ENCODE peak calls at places on chromosomes 16 and 17, in eight cellular contexts. I is GM23338, V is hepatocyte, U is HCT116, T is neural progenitor cell, R is GM23248, K is PC-3, E is SK-N-SH. H is an unnamed sample. For H3K27me3 and H3K4me1, the result is how much of the 10 kb centered on the place peaks cover.

GRCh38 chr16:19743816-19744159 is 25.7 kb downstream of the IQCK start:
- DNase-seq in U (no peak), I (no peak), E (no peak), T (no peak), K (no peak), V (no peak), R (no peak), H (no peak)

GRCh38 chr17:11561281-11561680 is 37.0 kb upstream of the DNAH9 start:
- DNase-seq in U (no peak), I (no peak), T (no peak), R (no peak), E (no peak), K (no peak), V (no peak), H (no peak)

GRCh38 chr16:12513791-12514175 is 289.9 kb downstream of the CPPED1 start:
- DNase-seq in K (no peak), U (no peak), R (no peak), T (no peak), E (no peak), V (no peak), I (no peak), H (no peak)

GRCh38 chr17:69574257-69575197 is 160.0 kb downstream of the MAP2K6 start:
- DNase-seq in R (peak), U (no peak), V (no peak), I (peak), K (peak), E (no peak), T (peak), H (no peak)

GRCh38 chr16:69859105-69859969 is 91.8 kb upstream of the CLEC18A start:
- DNase-seq in T (peak), K (peak), V (peak), R (no peak), E (peak), U (peak), I (peak), H (no peak)

GRCh38 chr16:77993111-77993571 is 29.2 kb upstream of the CLEC3A start:
- DNase-seq in U (no peak), I (peak), K (no peak), R (peak), E (no peak), T (peak), V (peak), H (no peak)

GRCh38 chr16:62135903-62136302 is 99.7 kb upstream of the CDH8 start:
- DNase-seq in I (no peak), U (no peak), K (no peak), T (no peak), R (no peak), E (no peak), V (no peak), H (no peak)

GRCh38 chr16:80806957-80807356 is 2.6 kb upstream of the CDYL2 start:
- DNase-seq in R (peak), T (no peak), V (no peak), K (peak), E (no peak), I (no peak), U (no peak), H (no peak)

GRCh38 chr17:83103200-83103937 is 24.0 kb downstream of the METRNL start:
- DNase-seq in I (peak), T (peak), U (peak), K (peak), V (peak), E (peak), R (peak), H (no peak)

GRCh38 chr16:72299684-72300243 is 127.8 kb upstream of the PMFBP1 start:
- DNase-seq in I (no peak), E (no peak), V (peak), K (no peak), U (no peak), T (no peak), R (no peak), H (no peak)

GRCh38 chr17:13067629-13068303 is 49.9 kb upstream of the ELAC2 start:
- DNase-seq in V (no peak), I (no peak), R (peak), K (no peak), U (no peak), E (no peak), T (no peak), H (no peak)

GRCh38 chr17:57004944-57005579 is 27.1 kb downstream of the SCPEP1 start:
- DNase-seq in R (no peak), T (peak), K (peak), U (no peak), I (peak), E (no peak), V (no peak), H (peak)

GRCh38 chr16:54194008-54194731 is 92.4 kb downstream of the IRX3 start:
- DNase-seq in U (no peak), K (no peak), T (peak), E (no peak), V (no peak), I (peak), R (peak), H (no peak)

GRCh38 chr17:43984521-43984920 is 19.9 kb upstream of the NAGS start:
- DNase-seq in V (no peak), U (no peak), K (no peak), T (peak), R (no peak), I (peak), E (peak), H (no peak)

GRCh38 chr16:69762843-69763556 is 868 bp downstream of the WWP2 start:
- DNase-seq in U (no peak), I (no peak), E (no peak), K (peak), V (peak), R (peak), T (peak), H (peak)

GRCh38 chr16:64730261-64730660 is 391.6 kb downstream of the CDH11 start:
- DNase-seq in K (peak), V (no peak), U (no peak), R (no peak), E (no peak), I (no peak), T (no peak), H (no peak)

GRCh38 chr17:32627233-32628008 is 140.6 kb downstream of the CDK5R1 start:
- DNase-seq in T (peak), I (peak), E (peak), U (no peak), K (peak), V (peak), R (peak), H (no peak)

GRCh38 chr16:28491970-28492474 is at the start of gene CLN3:
- DNase-seq in V (peak), I (peak), K (peak), R (peak), E (peak), U (peak), T (peak), H (peak)

DNA sequence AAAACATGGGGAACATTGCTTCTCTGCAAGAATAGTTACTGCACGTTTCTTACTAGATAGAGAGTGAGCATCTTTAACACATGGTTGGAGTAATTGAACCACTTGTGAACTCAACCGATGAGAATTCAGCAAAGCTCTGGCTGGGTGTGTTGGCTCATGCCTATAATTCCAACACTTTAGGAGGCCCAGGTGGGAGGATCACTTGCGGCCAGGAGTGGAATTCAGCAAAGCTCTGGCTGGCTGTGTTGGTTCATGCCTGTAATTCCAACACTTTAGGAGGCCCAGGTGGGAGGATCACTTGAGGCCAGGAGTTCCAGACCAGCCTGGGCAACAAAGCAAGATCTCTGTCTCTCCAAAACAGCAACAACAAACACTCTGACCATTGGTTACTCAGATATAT is 865.9 kb downstream of the KCNJ2 start:
- DNase-seq in V (no peak), U (no peak), K (no peak), I (no peak), E (no peak), T (peak), R (no peak), H (no peak)
- H3K27me3 ChIP-seq in V (under half), U (under half), K (under half), I (half or more), E (under half), T (half or more), R (under half), H (under half)

DNA sequence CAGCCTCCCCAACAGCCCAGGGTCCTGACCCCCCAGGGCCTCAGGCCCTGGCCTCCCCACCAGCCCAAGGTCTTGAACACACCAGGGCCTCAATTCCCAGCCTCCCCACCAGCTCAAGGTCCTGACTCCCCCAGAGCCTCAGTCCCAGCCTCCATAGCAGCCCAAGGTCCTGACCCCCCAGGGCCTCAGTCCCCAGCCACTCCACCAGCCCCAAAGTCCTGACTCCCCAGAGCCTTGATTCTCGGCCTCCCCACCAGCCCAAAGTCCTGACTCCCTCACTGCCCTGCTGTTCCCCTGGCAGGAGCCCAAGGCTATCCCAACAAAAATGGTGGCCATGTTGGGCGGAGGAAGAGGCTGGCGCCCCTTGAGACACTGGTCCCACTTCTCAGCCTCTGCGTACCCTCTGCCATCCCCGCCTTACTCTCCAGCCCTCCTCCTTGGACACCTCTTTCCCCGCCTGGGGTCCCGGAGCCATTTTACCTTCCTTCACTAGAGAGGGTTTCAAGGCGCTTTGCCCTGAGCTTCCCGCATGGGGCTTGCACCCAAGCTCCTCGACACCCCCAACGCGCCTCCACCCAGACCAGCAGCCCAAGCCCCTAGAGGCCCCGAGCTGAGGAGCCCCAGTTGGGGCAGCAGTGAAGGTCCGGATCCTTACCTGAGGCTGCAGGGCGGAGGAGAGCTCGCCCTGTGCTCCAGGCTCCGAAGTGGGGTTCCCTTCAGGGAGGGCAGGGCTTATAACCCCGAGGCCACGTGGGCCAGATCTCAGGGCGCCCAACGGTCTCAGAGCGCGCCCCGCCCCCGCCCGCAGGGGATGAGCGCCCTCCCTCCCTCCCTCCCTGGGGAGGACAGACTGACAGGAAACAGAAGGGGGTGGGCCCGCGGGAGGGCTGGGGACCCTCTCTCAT is 3.5 kb upstream of the TSPOAP1 start:
- DNase-seq in V (no peak), E (peak), R (no peak), I (no peak), T (no peak), U (no peak), K (no peak), H (peak)
- TF ChIP-seq EZH2phosphoT487 in V (no peak), E (no peak), R (no peak), I (no peak), T (no peak), U (no peak), K (no peak), H (no peak)

GRCh38 chr17:36922175-36922574 is 15.1 kb upstream of the LHX1 start:
- DNase-seq in K (no peak), I (no peak), R (no peak), E (no peak), V (no peak), T (no peak), U (no peak), H (no peak)
- H3K4me1 ChIP-seq in K (under half), I (under half), R (under half), E (under half), V (under half), T (under half), U (half or more), H (under half)

DNA sequence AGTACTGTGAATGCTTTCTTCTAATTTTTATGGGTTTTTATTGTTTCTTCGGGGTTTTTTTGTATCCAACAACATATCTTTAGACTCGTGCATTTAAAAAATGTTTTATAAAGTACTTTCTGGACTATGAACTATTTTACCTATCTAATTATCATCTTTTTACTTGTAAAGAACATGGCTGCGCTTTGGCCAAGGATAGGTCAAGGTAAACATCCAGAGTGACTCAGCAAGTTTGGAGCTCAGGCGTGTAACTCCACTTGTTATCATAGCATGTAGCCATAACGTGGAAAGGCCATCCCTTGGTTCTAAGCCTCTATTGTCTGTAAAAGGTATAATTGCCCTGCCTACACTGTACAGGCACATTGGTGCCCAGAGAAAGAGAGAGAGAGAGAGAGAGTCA is 818.0 kb upstream of the GOT2 start:
- DNase-seq in V (no peak), K (no peak), E (no peak), T (no peak), R (no peak), U (no peak), I (peak), H (no peak)
- H3K27me3 ChIP-seq in V (under half), K (under half), E (under half), T (under half), R (under half), U (under half), I (under half), H (under half)

DNA sequence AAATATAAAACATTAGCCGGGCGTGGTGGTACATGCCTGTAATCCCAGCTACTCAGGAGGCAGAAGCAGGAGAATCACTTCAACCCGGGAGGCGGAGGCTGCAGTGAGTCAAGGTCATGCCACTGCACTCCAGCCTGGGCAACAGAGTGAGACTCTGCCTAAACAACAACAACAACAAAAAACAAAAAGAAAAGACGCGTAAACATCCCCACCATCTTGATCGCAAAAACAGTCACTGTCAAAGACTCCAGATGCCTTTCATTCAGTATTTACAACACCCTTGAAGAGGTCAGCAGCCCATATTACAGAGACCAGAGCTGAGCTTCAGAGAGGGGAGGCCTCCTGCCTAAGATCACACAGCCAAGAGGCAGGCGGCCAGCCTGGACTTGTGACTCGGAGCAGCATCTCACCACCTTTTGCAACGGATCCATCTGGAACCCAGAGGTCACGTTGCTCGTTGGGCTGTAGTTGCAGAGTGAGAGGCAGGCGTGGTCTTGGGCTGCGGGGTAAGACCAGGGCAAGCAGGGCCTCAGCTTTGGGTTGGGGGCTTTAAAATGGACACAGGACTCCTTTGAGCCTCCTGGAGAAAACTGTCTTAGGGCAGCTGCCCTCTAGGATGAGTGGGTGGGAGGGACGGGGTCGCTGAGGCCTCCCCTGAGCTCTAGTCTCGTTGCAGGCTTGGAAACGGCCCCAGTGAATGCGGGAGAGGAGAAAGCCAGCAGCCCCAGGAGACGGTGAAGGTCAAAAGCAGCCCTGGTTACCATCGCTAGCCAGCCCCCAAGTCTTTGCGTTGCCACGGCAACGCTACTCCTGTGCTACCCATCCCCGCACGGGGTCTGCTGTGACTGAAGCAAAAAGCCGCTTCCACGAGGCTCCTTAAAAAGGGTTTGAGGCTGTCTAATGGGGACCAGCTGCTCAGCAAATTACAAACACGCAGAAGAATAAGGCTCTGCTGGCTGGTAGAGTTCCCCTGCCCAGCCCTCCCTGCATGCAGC is 26.1 kb downstream of the LGALS3BP start:
- DNase-seq in V (peak), K (no peak), U (no peak), I (no peak), R (peak), E (peak), T (peak), H (no peak)
- TF ChIP-seq EZH2phosphoT487 in V (no peak), K (no peak), U (no peak), I (no peak), R (no peak), E (no peak), T (no peak), H (no peak)

GRCh38 chr17:81551458-81552243 is 502 bp downstream of the FAAP100 start:
- DNase-seq in T (peak), I (peak), E (peak), R (peak), V (peak), U (no peak), K (peak), H (peak)

GRCh38 chr17:81550830-81551457 is 1.2 kb downstream of the FAAP100 start:
- DNase-seq in K (no peak), T (no peak), E (no peak), U (no peak), I (no peak), V (no peak), R (no peak), H (no peak)

GRCh38 chr17:81553018-81553615 is 964 bp upstream of the FAAP100 start:
- DNase-seq in T (peak), K (peak), R (peak), U (peak), V (peak), E (peak), I (peak), H (peak)

GRCh38 chr17:81553616-81554181 is 1.5 kb upstream of the FAAP100 start:
- DNase-seq in V (peak), U (peak), I (no peak), R (peak), K (peak), E (peak), T (no peak), H (no peak)

DNA sequence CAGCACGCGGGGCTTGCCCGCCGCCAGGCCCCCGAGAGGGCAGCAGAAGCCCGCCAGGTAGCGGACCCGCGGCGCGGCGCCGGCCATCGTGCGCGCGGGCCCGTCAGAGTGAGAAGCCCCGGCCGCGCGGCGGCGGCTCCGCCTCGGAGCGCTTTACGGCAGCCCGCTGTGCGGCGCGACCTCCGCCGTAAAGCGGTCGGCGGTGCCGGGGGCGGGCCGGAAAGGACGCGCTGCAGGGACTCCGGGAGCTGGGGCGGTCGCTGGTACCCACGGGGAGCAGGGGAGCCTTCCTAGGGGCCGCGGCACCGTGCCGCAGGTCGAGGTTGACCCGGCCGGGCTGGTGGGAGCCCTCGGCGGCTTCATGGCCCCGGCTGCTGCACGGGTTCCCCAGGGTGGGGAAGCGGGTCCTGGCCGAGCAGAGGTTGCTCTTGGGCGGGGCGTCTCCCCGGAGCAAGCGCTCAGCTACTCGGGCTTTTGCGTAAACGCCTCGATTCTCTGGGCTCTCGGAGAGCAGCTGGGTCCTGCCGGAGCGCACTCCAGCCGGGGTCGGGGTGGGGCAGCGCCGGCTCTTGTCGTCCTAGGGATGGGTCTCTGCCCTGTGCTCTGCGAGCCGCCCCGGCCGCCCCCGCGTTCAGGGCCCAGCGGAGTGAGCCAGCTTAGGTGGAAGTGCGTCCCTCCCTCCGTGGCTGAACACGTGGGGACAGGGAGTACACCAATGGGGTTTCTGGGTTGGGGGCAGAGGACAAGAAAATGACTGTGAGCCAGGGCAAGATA is at the start of gene FAAP100:
- DNase-seq in E (peak), I (peak), U (peak), K (peak), R (peak), T (peak), V (peak), H (peak)
- H3K4me1 ChIP-seq in E (under half), I (under half), U (under half), K (under half), R (under half), T (under half), V (under half), H (under half)

DNA sequence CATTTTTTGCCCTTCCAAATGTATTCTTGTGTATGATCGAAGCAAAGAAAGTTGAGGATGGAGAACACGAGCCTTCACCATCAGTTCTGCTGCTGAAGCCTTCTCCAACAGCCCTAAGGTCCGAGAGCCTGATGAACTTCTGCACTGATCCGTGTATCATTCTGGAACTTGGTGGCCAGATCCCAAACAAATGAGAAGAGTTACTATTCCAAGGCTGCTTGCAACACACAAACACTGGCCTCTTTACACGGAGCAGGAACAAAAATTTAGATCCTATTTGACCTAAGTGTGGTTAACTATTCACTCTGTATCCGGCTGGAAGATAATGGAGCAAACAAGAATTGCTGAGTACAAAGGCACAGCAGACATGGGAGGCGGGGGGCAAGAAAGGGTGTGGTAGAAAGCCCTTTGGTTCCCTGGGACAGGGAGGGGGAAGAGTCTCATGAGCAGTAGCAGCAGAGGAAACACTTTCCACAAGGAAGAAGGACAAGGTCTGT is 282.9 kb downstream of the SOX9 start:
- DNase-seq in I (no peak), R (no peak), T (no peak), K (no peak), V (peak), E (no peak), U (no peak), H (no peak)
- H3K27me3 ChIP-seq in I (under half), R (under half), T (under half), K (under half), V (under half), E (under half), U (under half), H (under half)

GRCh38 chr17:80279895-80280294 is 19.2 kb downstream of the RNF213 start:
- DNase-seq in K (no peak), T (no peak), V (peak), R (peak), I (no peak), U (no peak), E (peak), H (no peak)
- TF ChIP-seq EZH2phosphoT487 in K (no peak), T (no peak), V (no peak), R (no peak), I (no peak), U (no peak), E (no peak), H (no peak)

H was measured in MM.1S.